ENCODE peak calls at places on chromosomes 11 and 22, in seven cellular contexts. F, N, Y, P, E, V and C are unnamed samples.

GRCh38 chr22:29716814-29717213 is 3.0 kb upstream of the CABP7 start:
- DNase-seq in E (peak), Y (peak), V (peak), F (peak), P (peak), N (peak), C (no peak)

GRCh38 chr22:41780714-41781507 is 19.6 kb upstream of the CCDC134 start:
- DNase-seq in V (peak), Y (peak), P (peak), F (no peak), N (peak), E (no peak), C (no peak)

GRCh38 chr11:64084962-64085710 is 49.4 kb downstream of the FLRT1 start:
- DNase-seq in F (no peak), V (no peak), P (no peak), E (no peak), Y (no peak), N (peak), C (peak)

GRCh38 chr11:1293619-1294015 is 15.8 kb downstream of the TOLLIP start:
- DNase-seq in Y (no peak), F (no peak), N (no peak), E (peak), P (no peak), V (no peak), C (peak)

GRCh38 chr11:34495239-34495723 is 18.3 kb downstream of the ELF5 start:
- DNase-seq in V (no peak), P (no peak), F (no peak), Y (no peak), E (no peak), N (no peak), C (no peak)

GRCh38 chr11:74322667-74323066 is 11.2 kb upstream of the P4HA3 start:
- DNase-seq in V (no peak), P (no peak), Y (peak), E (no peak), N (peak), F (no peak), C (no peak)

GRCh38 chr11:132184079-132184478 is 813.7 kb downstream of the NTM start:
- DNase-seq in N (no peak), F (no peak), Y (no peak), P (no peak), E (no peak), V (no peak), C (no peak)

GRCh38 chr22:42074153-42074750 is at the start of gene PHETA2:
- DNase-seq in E (no peak), V (no peak), Y (no peak), N (peak), F (peak), P (peak), C (peak)

GRCh38 chr11:19508166-19508565 is 204.5 kb upstream of the NAV2 start:
- DNase-seq in F (no peak), Y (no peak), V (no peak), P (peak), N (peak), E (peak), C (no peak)

GRCh38 chr11:78715639-78716311 is 141.1 kb upstream of the NARS2 start:
- DNase-seq in F (peak), N (peak), Y (peak), V (peak), P (peak), E (peak), C (peak)

GRCh38 chr11:23554002-23554401 is 693.7 kb upstream of the CCDC179 start:
- DNase-seq in V (no peak), N (no peak), E (peak), P (no peak), Y (no peak), F (no peak), C (no peak)

GRCh38 chr22:36425977-36426523 is 38.3 kb upstream of the MYH9 start:
- DNase-seq in E (no peak), V (no peak), P (no peak), F (peak), N (peak), Y (no peak), C (peak)

GRCh38 chr11:101555366-101555765 is 28.4 kb downstream of the TRPC6 start:
- DNase-seq in V (no peak), E (no peak), Y (peak), P (peak), N (no peak), F (no peak), C (no peak)

GRCh38 chr11:86678823-86679222 is 6.4 kb upstream of the ME3 start:
- DNase-seq in N (no peak), E (no peak), P (no peak), Y (peak), F (peak), V (no peak), C (no peak)

GRCh38 chr22:39176067-39176621 is 23.7 kb upstream of the CBX7 start:
- DNase-seq in E (peak), F (peak), V (no peak), N (no peak), P (peak), Y (peak), C (no peak)

GRCh38 chr11:1889941-1890855 is 1.5 kb downstream of the PRR33 start:
- DNase-seq in N (no peak), P (no peak), E (no peak), Y (no peak), F (no peak), V (no peak), C (peak)

GRCh38 chr11:2538951-2539735 is 94.3 kb downstream of the KCNQ1 start:
- DNase-seq in N (no peak), P (no peak), Y (no peak), E (no peak), F (no peak), V (no peak), C (no peak)

GRCh38 chr11:98616256-98616655 is 404.5 kb upstream of the CNTN5 start:
- DNase-seq in N (no peak), F (peak), E (peak), P (no peak), Y (no peak), V (no peak), C (no peak)

GRCh38 chr11:6825333-6825744 is 20.1 kb upstream of the OR10A5 start:
- DNase-seq in E (no peak), Y (no peak), P (no peak), V (no peak), F (no peak), N (no peak), C (no peak)

GRCh38 chr11:67627788-67628624 is 1.7 kb downstream of the NUDT8 start:
- DNase-seq in E (no peak), Y (no peak), N (peak), P (no peak), V (no peak), F (no peak), C (no peak)

GRCh38 chr11:122186439-122187080 is 70.5 kb upstream of the BLID start:
- DNase-seq in F (no peak), N (no peak), Y (peak), P (peak), V (no peak), E (peak), C (no peak)

GRCh38 chr11:6599884-6600390 is 3.5 kb downstream of the RRP8 start:
- DNase-seq in Y (no peak), V (no peak), E (no peak), P (no peak), N (peak), F (no peak), C (no peak)

GRCh38 chr11:23932485-23932898 is 564.4 kb upstream of the LUZP2 start:
- DNase-seq in N (no peak), Y (peak), F (no peak), V (no peak), P (peak), E (peak), C (no peak)

GRCh38 chr22:44846726-44847275 is 94.4 kb downstream of the ARHGAP8 start:
- DNase-seq in F (no peak), E (no peak), P (no peak), N (no peak), Y (no peak), V (no peak), C (no peak)

GRCh38 chr11:80330302-80330701 is 889.5 kb upstream of the TENM4 start:
- DNase-seq in Y (peak), E (peak), V (no peak), N (no peak), P (peak), F (no peak), C (no peak)

GRCh38 chr11:35151896-35152295 is 12.9 kb downstream of the CD44 start:
- DNase-seq in V (no peak), F (peak), P (no peak), Y (no peak), N (no peak), E (no peak), C (no peak)

GRCh38 chr11:112277937-112278336 is 17.3 kb upstream of the PLET1 start:
- DNase-seq in F (no peak), V (no peak), E (no peak), P (no peak), Y (peak), N (no peak), C (no peak)

GRCh38 chr11:44609028-44609782 is 43.7 kb downstream of the CD82 start:
- DNase-seq in Y (no peak), E (no peak), F (no peak), N (no peak), V (no peak), P (no peak), C (no peak)

GRCh38 chr11:64924910-64925284 is 408 bp downstream of the PPP2R5B start:
- DNase-seq in N (peak), E (no peak), P (no peak), Y (no peak), F (peak), V (no peak), C (peak)

GRCh38 chr22:38697055-38697980 is 3.4 kb downstream of the JOSD1 start:
- DNase-seq in F (peak), N (peak), V (no peak), E (peak), Y (peak), P (peak), C (no peak)

GRCh38 chr11:66335531-66336233 is 552 bp downstream of the RIN1 start:
- DNase-seq in E (peak), F (peak), P (peak), Y (peak), N (no peak), V (no peak), C (peak)

GRCh38 chr11:66334605-66335442 is 1.4 kb downstream of the RIN1 start:
- DNase-seq in F (no peak), V (no peak), E (no peak), P (no peak), Y (no peak), N (no peak), C (peak)

GRCh38 chr11:66332371-66333219 is 3.6 kb downstream of the RIN1 start:
- DNase-seq in Y (no peak), E (no peak), F (no peak), V (no peak), N (no peak), P (no peak), C (peak)

GRCh38 chr11:66333220-66333877 is 2.9 kb downstream of the RIN1 start:
- DNase-seq in V (no peak), F (no peak), E (no peak), N (no peak), Y (no peak), P (no peak), C (peak)

DNA sequence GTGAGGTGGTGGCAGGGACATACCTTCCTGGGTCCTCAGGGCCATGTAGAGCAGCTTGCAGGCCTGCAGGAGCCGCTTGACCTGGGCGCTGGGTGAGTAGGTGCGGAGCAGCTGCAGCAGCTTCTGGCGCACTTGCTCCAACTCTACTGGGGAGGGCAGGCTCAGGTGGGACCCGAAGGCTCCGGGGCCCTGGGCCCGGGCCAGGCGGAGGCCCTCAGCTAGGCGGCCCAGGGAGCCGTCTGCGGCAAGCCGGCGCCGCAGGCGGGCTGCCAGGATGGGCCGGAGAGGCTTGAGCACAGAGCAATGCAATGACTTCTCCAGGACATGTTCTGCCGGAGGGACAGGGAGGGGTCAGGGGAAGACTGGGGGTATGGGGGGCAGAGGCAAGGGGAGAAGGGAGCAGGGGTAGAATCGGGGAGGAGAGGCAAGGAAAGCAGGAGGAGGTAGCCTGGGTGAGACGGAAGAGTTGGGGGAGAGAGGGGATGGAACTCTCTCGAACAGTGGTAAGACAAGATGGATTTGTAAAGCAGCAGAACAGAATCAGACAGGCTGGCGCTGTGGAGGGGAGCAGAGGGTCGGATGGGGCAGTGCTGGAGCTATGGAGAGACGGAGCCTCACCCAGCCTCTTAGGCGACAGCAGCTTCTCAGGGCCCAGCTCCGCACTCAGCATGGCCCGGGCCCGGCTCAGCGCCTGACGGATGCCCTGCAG is 2.2 kb downstream of the RIN1 start:
- DNase-seq in V (no peak), E (no peak), P (no peak), N (no peak), Y (no peak), F (no peak), C (peak)
- H3K4me3 ChIP-seq in V (no peak), E (no peak), P (no peak), N (no peak), Y (no peak), F (no peak), C (no peak)

DNA sequence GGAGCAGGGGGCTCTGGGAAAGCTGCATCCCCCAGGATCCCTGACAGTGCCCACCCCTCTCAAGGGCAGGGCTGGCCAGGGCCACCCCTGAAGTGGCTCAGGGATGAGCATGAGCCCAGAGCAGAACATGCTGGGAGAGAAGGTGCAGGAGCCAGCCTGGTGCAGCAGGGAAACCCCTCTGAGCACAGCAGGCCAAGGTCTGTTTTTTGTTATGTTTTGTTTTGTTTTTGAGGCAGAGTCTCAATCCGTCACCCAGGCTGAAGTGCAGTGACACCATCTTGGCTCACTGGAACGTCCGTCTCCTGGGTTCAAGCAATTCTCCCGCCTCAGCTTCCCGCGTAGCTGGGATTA is 792 bp upstream of the SBF1 start:
- DNase-seq in F (no peak), N (no peak), V (no peak), Y (no peak), P (no peak), E (no peak), C (no peak)
- H3K9ac ChIP-seq in F (no peak), N (peak), V (peak), Y (peak), P (peak), E (peak), C (peak)

GRCh38 chr11:88300888-88301477 is 36.6 kb downstream of the CTSC start:
- DNase-seq in E (no peak), V (no peak), F (peak), N (no peak), Y (no peak), P (no peak), C (no peak)
- H3K4me3 ChIP-seq in E (no peak), V (no peak), F (no peak), N (no peak), Y (no peak), P (no peak), C (no peak)

GRCh38 chr11:22433066-22433450 is 94.9 kb downstream of the SLC17A6 start:
- DNase-seq in V (no peak), N (no peak), Y (peak), E (no peak), P (no peak), F (no peak), C (no peak)
- H3K9ac ChIP-seq in V (no peak), N (no peak), Y (peak), E (no peak), P (peak), F (no peak), C (no peak)

GRCh38 chr22:40401981-40402406 is 31.6 kb downstream of the SGSM3 start:
- DNase-seq in E (no peak), P (no peak), V (no peak), F (no peak), Y (no peak), N (no peak), C (no peak)

GRCh38 chr22:40400173-40400572 is 29.8 kb downstream of the SGSM3 start:
- DNase-seq in P (no peak), N (no peak), V (no peak), Y (no peak), E (no peak), F (no peak), C (no peak)

GRCh38 chr22:40401532-40401931 is 31.1 kb downstream of the SGSM3 start:
- DNase-seq in P (no peak), V (no peak), E (no peak), Y (no peak), F (no peak), N (no peak), C (no peak)

GRCh38 chr22:40397436-40397835 is 27.0 kb downstream of the SGSM3 start:
- DNase-seq in P (peak), E (no peak), F (no peak), Y (peak), V (no peak), N (no peak), C (no peak)

GRCh38 chr22:40399661-40400060 is 29.3 kb downstream of the SGSM3 start:
- DNase-seq in Y (no peak), V (no peak), N (no peak), E (no peak), F (no peak), P (no peak), C (no peak)
- H3K4me3 ChIP-seq in Y (no peak), V (no peak), N (no peak), E (no peak), F (no peak), P (no peak), C (no peak)

GRCh38 chr22:31898911-31899310 is 45.4 kb upstream of the YWHAH start:
- DNase-seq in Y (no peak), P (no peak), E (no peak), V (no peak), N (no peak), F (peak), C (peak)
- H3K9ac ChIP-seq in Y (no peak), P (no peak), E (no peak), V (no peak), N (no peak), F (no peak), C (no peak)

DNA sequence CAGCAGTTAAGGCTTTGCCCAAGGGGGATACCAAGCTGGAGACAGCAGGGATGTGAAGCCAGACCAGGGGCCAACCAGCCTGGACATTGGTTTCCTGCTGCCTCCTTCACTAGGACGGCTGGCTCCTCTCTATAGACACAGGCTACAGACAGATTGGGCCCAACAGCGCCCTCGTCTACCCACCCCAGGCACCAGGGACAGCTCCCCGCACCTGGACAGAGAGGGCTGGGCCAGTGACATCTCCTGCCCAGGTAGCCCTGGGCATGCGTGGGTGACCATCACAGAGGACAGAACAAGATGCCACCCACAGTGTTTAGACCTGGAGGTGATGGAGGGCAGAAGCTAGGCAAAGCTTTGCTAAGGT is 1.2 kb downstream of the DKK3 start:
- DNase-seq in N (no peak), P (no peak), Y (no peak), E (no peak), F (peak), V (no peak), C (no peak)
- H3K4me3 ChIP-seq in N (no peak), P (no peak), Y (peak), E (no peak), F (no peak), V (no peak), C (peak)